ENCODE peak calls at places on chromosomes 3 and 15, in six cellular contexts. Y is transverse colon, C is tibial nerve, T is colonic mucosa, B is fibroblast of lung, Z is HCT116. K is an unnamed sample. For H3K36me3, the result is how much of the 10 kb centered on the place peaks cover.

GRCh38 chr3:42140665-42141203 is 49.6 kb downstream of the TRAK1 start:
- DNase-seq in Y (no peak), C (no peak), T (no peak), B (no peak), Z (no peak), K (no peak)

GRCh38 chr3:178385280-178385952 is 150.8 kb upstream of the KCNMB2 start:
- DNase-seq in Y (no peak), C (no peak), T (peak), B (peak), Z (peak), K (no peak)

GRCh38 chr3:37906734-37907282 is 45.1 kb downstream of the CTDSPL start:
- DNase-seq in Y (no peak), C (no peak), T (no peak), B (no peak), Z (no peak), K (no peak)

GRCh38 chr3:177195941-177196472 is 1.3 kb downstream of the TBL1XR1 start:
- DNase-seq in Y (no peak), C (no peak), T (peak), B (no peak), Z (no peak), K (no peak)

GRCh38 chr3:169044341-169045113 is 619.0 kb downstream of the MECOM start:
- DNase-seq in Y (no peak), C (no peak), T (no peak), B (peak), Z (no peak), K (no peak)

GRCh38 chr3:39705351-39705900 is 104.0 kb upstream of the MYRIP start:
- DNase-seq in Y (no peak), C (no peak), T (no peak), B (peak), Z (no peak), K (no peak)

GRCh38 chr3:168511428-168512014 is 415.8 kb upstream of the GOLIM4 start:
- DNase-seq in Y (no peak), C (no peak), T (no peak), B (peak), Z (no peak), K (no peak)

GRCh38 chr3:148790841-148791240 is 36.8 kb upstream of the CPB1 start:
- DNase-seq in Y (peak), C (peak), T (peak), B (peak), Z (no peak), K (peak)

GRCh38 chr15:76235186-76235826 is 76.0 kb downstream of the ETFA start:
- DNase-seq in Y (no peak), C (no peak), T (no peak), B (peak), Z (peak), K (no peak)

GRCh38 chr15:95663156-95663831 is 667.2 kb upstream of the NR2F2 start:
- DNase-seq in Y (no peak), C (no peak), T (no peak), B (peak), Z (no peak), K (no peak)

GRCh38 chr15:70748281-70748747 is 15.0 kb downstream of the UACA start:
- DNase-seq in Y (no peak), C (peak), T (no peak), B (peak), Z (no peak), K (peak)

GRCh38 chr3:157360044-157360443 is 76.6 kb upstream of the PTX3 start:
- DNase-seq in Y (no peak), C (no peak), T (no peak), B (peak), Z (peak), K (no peak)

GRCh38 chr3:41050149-41050548 is 149.2 kb upstream of the CTNNB1 start:
- DNase-seq in Y (no peak), C (no peak), T (no peak), B (no peak), Z (no peak), K (no peak)

GRCh38 chr3:45367451-45367850 is 20.9 kb upstream of the LARS2 start:
- DNase-seq in Y (peak), C (no peak), T (peak), B (peak), Z (peak), K (no peak)

GRCh38 chr3:15405448-15406050 is 21.8 kb downstream of the METTL6 start:
- DNase-seq in Y (no peak), C (no peak), T (no peak), B (peak), Z (peak), K (no peak)

GRCh38 chr3:99965681-99966408 is 148.2 kb downstream of the CMSS1 start:
- DNase-seq in Y (no peak), C (no peak), T (no peak), B (no peak), Z (no peak), K (no peak)

GRCh38 chr3:10455515-10455914 is 49.9 kb downstream of the ATP2B2 start:
- DNase-seq in Y (no peak), C (no peak), T (no peak), B (no peak), Z (no peak), K (no peak)

GRCh38 chr3:184003187-184003967 is 14.3 kb downstream of the ABCC5 start:
- DNase-seq in Y (no peak), C (no peak), T (no peak), B (peak), Z (no peak), K (no peak)

GRCh38 chr3:85567074-85567676 is 608.4 kb downstream of the CADM2 start:
- DNase-seq in Y (peak), C (peak), T (peak), B (peak), Z (no peak), K (no peak)

GRCh38 chr3:129665024-129665768 is 58.7 kb upstream of the PLXND1 start:
- DNase-seq in Y (no peak), C (no peak), T (no peak), B (peak), Z (no peak), K (no peak)

GRCh38 chr3:15017191-15017590 is 47.9 kb downstream of the MRPS25 start:
- DNase-seq in Y (no peak), C (no peak), T (no peak), B (no peak), Z (no peak), K (no peak)

GRCh38 chr15:40899536-40900207 is 5.4 kb downstream of the VPS18 start:
- DNase-seq in Y (no peak), C (no peak), T (no peak), B (no peak), Z (no peak), K (no peak)

GRCh38 chr3:126858401-126858800 is 124.5 kb upstream of the PLXNA1 start:
- DNase-seq in Y (no peak), C (no peak), T (no peak), B (no peak), Z (no peak), K (peak)

GRCh38 chr3:13637953-13638352 is 89.0 kb downstream of the FBLN2 start:
- DNase-seq in Y (no peak), C (no peak), T (no peak), B (no peak), Z (no peak), K (no peak)

GRCh38 chr15:45179221-45179985 is 8.4 kb downstream of the SHF start:
- DNase-seq in Y (peak), C (no peak), T (peak), B (no peak), Z (peak), K (no peak)

GRCh38 chr15:91915576-91915975 is 62.1 kb downstream of the SLCO3A1 start:
- DNase-seq in Y (peak), C (no peak), T (peak), B (no peak), Z (no peak), K (no peak)

GRCh38 chr3:111012388-111013248 is 59.0 kb upstream of the NECTIN3 start:
- DNase-seq in Y (no peak), C (no peak), T (peak), B (no peak), Z (peak), K (no peak)

GRCh38 chr3:105401691-105402149 is 35.0 kb downstream of the ALCAM start:
- DNase-seq in Y (no peak), C (no peak), T (no peak), B (peak), Z (peak), K (no peak)

GRCh38 chr3:9747267-9747666 is 2.5 kb upstream of the OGG1 start:
- DNase-seq in Y (no peak), C (no peak), T (no peak), B (no peak), Z (no peak), K (no peak)

GRCh38 chr15:71237456-71238188 is 122.4 kb downstream of the THSD4 start:
- DNase-seq in Y (peak), C (no peak), T (peak), B (peak), Z (peak), K (no peak)

GRCh38 chr3:126056123-126056522 is 27.8 kb downstream of the SLC41A3 start:
- DNase-seq in Y (no peak), C (no peak), T (no peak), B (no peak), Z (no peak), K (peak)

GRCh38 chr3:118108769-118109168 is 925.9 kb downstream of the IGSF11 start:
- DNase-seq in Y (no peak), C (no peak), T (no peak), B (no peak), Z (no peak), K (no peak)

GRCh38 chr3:61928020-61928419 is 366.6 kb downstream of the PTPRG start:
- DNase-seq in Y (no peak), C (no peak), T (no peak), B (peak), Z (no peak), K (no peak)

GRCh38 chr3:2303567-2303966 is 204.9 kb downstream of the CNTN4 start:
- DNase-seq in Y (no peak), C (no peak), T (peak), B (no peak), Z (no peak), K (no peak)

GRCh38 chr15:32028921-32029320 is 1.4 kb upstream of the CHRNA7 start:
- DNase-seq in Y (no peak), C (no peak), T (no peak), B (no peak), Z (no peak), K (no peak)

GRCh38 chr3:31341130-31341529 is 191.6 kb upstream of the STT3B start:
- DNase-seq in Y (no peak), C (no peak), T (no peak), B (no peak), Z (no peak), K (no peak)

GRCh38 chr15:91627473-91628309 is 225.8 kb upstream of the SLCO3A1 start:
- DNase-seq in Y (peak), C (no peak), T (no peak), B (peak), Z (no peak), K (no peak)

GRCh38 chr15:84858231-84858630 is 26.2 kb upstream of the SLC28A1 start:
- DNase-seq in Y (no peak), C (no peak), T (no peak), B (no peak), Z (no peak), K (no peak)

DNA sequence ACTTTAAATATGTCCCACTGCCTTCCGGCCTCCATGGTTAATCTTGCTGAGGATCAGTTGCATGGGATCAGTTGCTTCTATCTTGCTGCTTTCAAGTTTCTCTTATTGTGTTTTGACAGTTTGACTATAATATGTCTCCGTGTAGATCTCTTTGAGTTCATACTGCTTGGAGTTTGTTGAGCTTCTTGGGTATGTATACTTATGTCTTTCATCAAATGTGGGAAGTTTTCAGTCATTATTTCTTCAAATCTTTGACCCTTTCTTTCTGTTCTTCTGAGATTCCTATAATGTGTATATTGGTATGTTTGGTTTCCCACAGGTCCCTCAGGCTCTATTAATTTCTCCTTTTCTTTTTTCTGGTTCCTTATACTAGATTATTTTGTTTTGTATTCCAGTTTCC is 30.8 kb downstream of the PCCB start:
- DNase-seq in Y (no peak), C (no peak), T (no peak), B (no peak), Z (no peak), K (no peak)
- H3K36me3 ChIP-seq in Y (under half), C (under half), T (under half), B (under half), Z (under half), K (under half)

GRCh38 chr15:66775127-66776105 is 73.4 kb downstream of the SMAD6 start:
- DNase-seq in Y (no peak), C (no peak), T (no peak), B (peak), Z (no peak), K (no peak)

GRCh38 chr15:66772604-66772966 is 70.5 kb downstream of the SMAD6 start:
- DNase-seq in Y (no peak), C (no peak), T (peak), B (no peak), Z (no peak), K (no peak)

GRCh38 chr15:66771351-66771650 is 69.3 kb downstream of the SMAD6 start:
- DNase-seq in Y (no peak), C (no peak), T (peak), B (no peak), Z (no peak), K (no peak)

GRCh38 chr15:66774001-66774814 is 72.2 kb downstream of the SMAD6 start:
- DNase-seq in Y (peak), C (peak), T (peak), B (peak), Z (peak), K (peak)

DNA sequence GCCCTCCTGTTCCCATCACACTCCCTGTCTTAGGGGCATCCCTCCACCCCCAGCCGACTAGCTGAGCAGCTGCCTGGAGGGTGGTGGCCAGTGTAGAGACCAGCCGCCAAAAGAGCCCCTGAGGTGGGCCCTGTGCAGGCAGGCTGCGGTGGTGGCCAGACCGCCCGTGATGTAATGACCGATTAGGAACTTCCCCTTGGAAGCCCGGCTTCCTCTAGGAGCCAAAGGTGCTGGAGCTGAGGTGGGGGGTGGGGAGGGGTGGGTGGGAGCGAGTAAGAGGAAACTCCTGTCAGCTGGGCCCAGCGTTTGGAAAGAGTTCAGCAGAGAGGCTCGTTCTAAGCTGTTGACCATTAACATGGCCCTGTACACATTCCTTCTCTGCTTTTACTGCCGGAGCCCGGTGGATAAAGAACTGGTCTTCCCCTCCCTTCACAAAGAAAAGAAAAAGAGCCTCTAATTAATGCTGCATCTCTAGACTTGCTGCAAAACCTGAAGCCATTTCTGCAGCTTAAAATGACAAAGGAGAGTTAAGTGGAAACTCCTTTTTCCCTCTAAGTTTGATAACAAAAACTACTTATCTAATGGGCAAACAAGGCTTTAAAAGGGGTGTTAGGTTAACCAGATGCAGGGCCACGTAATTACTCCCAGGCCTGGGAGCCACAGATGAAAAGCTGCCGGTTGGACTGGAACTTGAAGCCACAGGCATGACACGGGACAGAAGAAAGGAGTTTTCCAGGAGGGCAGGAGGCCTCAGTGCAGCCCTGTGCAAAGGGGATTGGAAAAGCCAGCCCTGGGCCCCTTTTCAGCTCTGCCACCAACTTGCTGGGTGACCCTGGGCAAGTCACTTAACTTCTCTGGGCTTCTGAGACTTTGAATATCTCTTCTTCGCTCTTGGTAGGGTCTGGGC is 71.2 kb downstream of the SMAD6 start:
- DNase-seq in Y (peak), C (no peak), T (peak), B (peak), Z (no peak), K (no peak)
- H3K27ac ChIP-seq in Y (peak), C (peak), T (peak), B (peak), Z (peak), K (peak)

GRCh38 chr3:195079636-195080035 is 191.3 kb downstream of the XXYLT1 start:
- DNase-seq in Y (no peak), C (no peak), T (no peak), B (no peak), Z (no peak), K (no peak)

GRCh38 chr3:195078891-195079440 is 192.0 kb downstream of the XXYLT1 start:
- DNase-seq in Y (no peak), C (no peak), T (no peak), B (no peak), Z (no peak), K (no peak)

GRCh38 chr3:195080125-195080524 is 190.8 kb downstream of the XXYLT1 start:
- DNase-seq in Y (no peak), C (no peak), T (no peak), B (no peak), Z (no peak), K (no peak)

GRCh38 chr3:195081242-195081963 is 189.6 kb downstream of the XXYLT1 start:
- DNase-seq in Y (no peak), C (no peak), T (no peak), B (peak), Z (no peak), K (no peak)

GRCh38 chr3:195080571-195081141 is 190.3 kb downstream of the XXYLT1 start:
- DNase-seq in Y (no peak), C (no peak), T (no peak), B (peak), Z (no peak), K (no peak)
- H3K36me3 ChIP-seq in Y (under half), C (under half), T (under half), B (under half), Z (under half), K (under half)

GRCh38 chr15:33451385-33451784 is 140.6 kb downstream of the RYR3 start:
- DNase-seq in Y (no peak), C (no peak), T (no peak), B (no peak), Z (no peak), K (no peak)

GRCh38 chr15:33454346-33454745 is 143.6 kb downstream of the RYR3 start:
- DNase-seq in Y (no peak), C (no peak), T (no peak), B (no peak), Z (no peak), K (no peak)

GRCh38 chr15:33453761-33454160 is 143.0 kb downstream of the RYR3 start:
- DNase-seq in Y (no peak), C (no peak), T (no peak), B (no peak), Z (no peak), K (no peak)

GRCh38 chr15:33448151-33448550 is 137.4 kb downstream of the RYR3 start:
- DNase-seq in Y (no peak), C (no peak), T (no peak), B (no peak), Z (no peak), K (no peak)

GRCh38 chr15:33448961-33449611 is 138.3 kb downstream of the RYR3 start:
- DNase-seq in Y (no peak), C (no peak), T (no peak), B (no peak), Z (no peak), K (no peak)
- H3K27ac ChIP-seq in Y (no peak), C (no peak), T (no peak), B (no peak), Z (no peak), K (no peak)

DNA sequence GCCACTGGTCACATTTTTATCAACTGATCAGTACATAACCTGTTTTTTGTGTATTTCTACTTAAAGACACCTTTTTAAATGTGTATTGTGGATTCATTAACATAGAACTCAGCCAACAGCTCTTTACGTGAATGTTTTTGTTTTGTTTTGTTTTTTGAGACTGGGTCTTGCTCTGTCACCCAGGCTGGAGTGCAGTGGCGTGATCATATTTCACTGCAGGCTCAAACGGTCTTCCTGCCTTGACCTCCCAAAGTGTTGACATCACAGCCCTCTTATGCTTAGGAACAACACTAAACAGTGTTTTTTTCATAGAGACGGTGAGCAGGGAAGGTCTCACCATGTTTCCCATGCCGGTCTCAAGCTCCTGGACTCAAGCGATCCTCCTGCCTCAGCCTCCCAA is 9.9 kb downstream of the PSMA4 start:
- DNase-seq in Y (no peak), C (no peak), T (no peak), B (no peak), Z (no peak), K (no peak)
- H3K36me3 ChIP-seq in Y (under half), C (under half), T (under half), B (under half), Z (half or more), K (half or more)

DNA sequence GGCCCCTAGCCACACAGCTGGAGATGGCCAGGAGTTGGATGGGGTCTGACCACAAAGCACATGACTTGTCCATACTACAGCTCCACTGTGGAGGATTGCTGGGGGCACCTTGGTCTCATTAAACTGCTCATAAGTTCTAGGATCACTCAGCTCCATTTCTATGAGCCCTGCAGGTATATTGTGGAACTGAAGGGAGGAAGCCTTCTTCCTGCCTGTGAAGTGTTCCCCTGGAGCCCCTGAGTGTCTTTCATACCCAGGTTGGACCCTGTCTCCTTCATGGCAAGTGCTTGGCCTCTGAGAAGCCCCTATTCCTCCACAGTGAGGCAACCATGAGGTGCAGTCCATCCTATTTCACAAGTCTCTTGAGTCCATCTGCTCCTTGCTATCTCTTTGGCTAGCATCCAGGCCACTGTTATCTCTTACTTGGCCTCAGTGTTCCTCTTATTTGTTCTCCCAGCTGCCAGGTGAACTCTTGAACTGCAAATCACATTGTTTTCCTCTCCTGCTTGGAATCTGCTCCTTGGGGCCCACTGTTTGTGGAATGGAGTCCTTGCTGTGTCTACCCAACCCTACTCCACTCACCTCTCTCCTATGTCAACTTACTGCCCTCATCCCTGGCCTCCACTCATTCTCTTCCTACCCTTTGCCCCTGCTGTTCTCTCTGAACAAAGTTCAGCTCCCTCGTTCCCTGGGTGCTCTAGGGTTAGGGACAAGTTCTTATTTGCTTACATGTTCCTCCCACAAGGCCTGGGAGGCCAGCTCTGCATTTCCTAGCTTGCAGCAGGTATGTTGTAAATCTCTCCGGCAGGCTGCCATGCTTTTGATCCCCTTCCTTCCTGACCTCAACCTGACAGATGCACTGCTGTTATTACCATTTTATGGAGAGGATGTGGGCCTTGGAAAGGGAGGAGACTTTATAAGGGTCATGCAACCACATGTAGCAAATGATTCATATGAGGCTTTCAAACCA is 1.2 kb downstream of the ACOX2 start:
- DNase-seq in Y (peak), C (no peak), T (peak), B (peak), Z (no peak), K (no peak)
- H3K27ac ChIP-seq in Y (peak), C (peak), T (peak), B (no peak), Z (no peak), K (no peak)

K was measured in suprapubic skin.